ENCODE peak calls at places on chromosomes 12 and 14, in five cellular contexts. A is NB4, K is endothelial cell of umbilical vein, B is transverse colon, S is ovary. U is an unnamed sample.

GRCh38 chr14:69711065-69711464 is 55.9 kb upstream of the SRSF5 start:
- DNase-seq in A (no peak), K (no peak), B (peak), S (peak), U (no peak)

GRCh38 chr12:110335481-110336045 is 54.5 kb downstream of the ATP2A2 start:
- DNase-seq in A (peak), K (no peak), B (no peak), S (no peak), U (no peak)

GRCh38 chr14:24838945-24839616 is 205.1 kb upstream of the GZMB start:
- DNase-seq in A (no peak), K (no peak), B (peak), S (no peak), U (no peak)

GRCh38 chr12:81627336-81628189 is 131.6 kb downstream of the PPFIA2 start:
- DNase-seq in A (peak), K (peak), B (no peak), S (no peak), U (peak)

GRCh38 chr12:104718581-104718980 is 239.5 kb downstream of the SLC41A2 start:
- DNase-seq in A (no peak), K (no peak), B (no peak), S (no peak), U (no peak)

GRCh38 chr12:106134294-106134949 is 4.3 kb downstream of the NUAK1 start:
- DNase-seq in A (no peak), K (no peak), B (no peak), S (peak), U (no peak)

GRCh38 chr14:49303952-49304516 is 282.1 kb downstream of the RPS29 start:
- DNase-seq in A (peak), K (peak), B (no peak), S (peak), U (peak)

GRCh38 chr14:101055776-101056374 is 152.4 kb upstream of the RTL1 start:
- DNase-seq in A (no peak), K (no peak), B (no peak), S (no peak), U (no peak)

GRCh38 chr14:63200035-63200740 is 4.1 kb upstream of the RHOJ start:
- DNase-seq in A (no peak), K (no peak), B (no peak), S (no peak), U (no peak)

GRCh38 chr14:96040836-96041371 is 1.7 kb downstream of the C14orf132 start:
- DNase-seq in A (no peak), K (no peak), B (no peak), S (no peak), U (no peak)

GRCh38 chr12:75792687-75793086 is 238.9 kb downstream of the PHLDA1 start:
- DNase-seq in A (no peak), K (no peak), B (no peak), S (no peak), U (no peak)

GRCh38 chr12:124434364-124434763 is 133.0 kb downstream of the NCOR2 start:
- DNase-seq in A (no peak), K (no peak), B (no peak), S (no peak), U (no peak)

GRCh38 chr14:50523271-50524041 is 8.9 kb downstream of the MAP4K5 start:
- DNase-seq in A (no peak), K (no peak), B (no peak), S (no peak), U (no peak)

GRCh38 chr12:49345048-49345839 is 1.4 kb upstream of the DNAJC22 start:
- DNase-seq in A (peak), K (no peak), B (peak), S (peak), U (no peak)

GRCh38 chr14:59333235-59333634 is 131.9 kb downstream of the GPR135 start:
- DNase-seq in A (no peak), K (no peak), B (no peak), S (no peak), U (no peak)

GRCh38 chr12:14281539-14281938 is 83.9 kb upstream of the ATF7IP start:
- DNase-seq in A (no peak), K (no peak), B (no peak), S (no peak), U (no peak)

GRCh38 chr14:90426663-90427062 is 29.8 kb downstream of the CALM1 start:
- DNase-seq in A (no peak), K (peak), B (peak), S (no peak), U (no peak)

GRCh38 chr14:78154827-78155226 is 15.3 kb upstream of the NRXN3 start:
- DNase-seq in A (peak), K (no peak), B (no peak), S (no peak), U (no peak)

GRCh38 chr14:91835197-91835919 is 32.0 kb downstream of the TC2N start:
- DNase-seq in A (no peak), K (no peak), B (peak), S (no peak), U (no peak)

GRCh38 chr14:102501751-102502315 is 7.7 kb downstream of the ANKRD9 start:
- DNase-seq in A (peak), K (no peak), B (no peak), S (no peak), U (no peak)

GRCh38 chr12:131231194-131231980 is 277.7 kb downstream of the ADGRD1 start:
- DNase-seq in A (no peak), K (no peak), B (no peak), S (no peak), U (no peak)

GRCh38 chr12:100474617-100475016 is 951 bp downstream of the NR1H4 start:
- DNase-seq in A (no peak), K (no peak), B (no peak), S (no peak), U (no peak)

DNA sequence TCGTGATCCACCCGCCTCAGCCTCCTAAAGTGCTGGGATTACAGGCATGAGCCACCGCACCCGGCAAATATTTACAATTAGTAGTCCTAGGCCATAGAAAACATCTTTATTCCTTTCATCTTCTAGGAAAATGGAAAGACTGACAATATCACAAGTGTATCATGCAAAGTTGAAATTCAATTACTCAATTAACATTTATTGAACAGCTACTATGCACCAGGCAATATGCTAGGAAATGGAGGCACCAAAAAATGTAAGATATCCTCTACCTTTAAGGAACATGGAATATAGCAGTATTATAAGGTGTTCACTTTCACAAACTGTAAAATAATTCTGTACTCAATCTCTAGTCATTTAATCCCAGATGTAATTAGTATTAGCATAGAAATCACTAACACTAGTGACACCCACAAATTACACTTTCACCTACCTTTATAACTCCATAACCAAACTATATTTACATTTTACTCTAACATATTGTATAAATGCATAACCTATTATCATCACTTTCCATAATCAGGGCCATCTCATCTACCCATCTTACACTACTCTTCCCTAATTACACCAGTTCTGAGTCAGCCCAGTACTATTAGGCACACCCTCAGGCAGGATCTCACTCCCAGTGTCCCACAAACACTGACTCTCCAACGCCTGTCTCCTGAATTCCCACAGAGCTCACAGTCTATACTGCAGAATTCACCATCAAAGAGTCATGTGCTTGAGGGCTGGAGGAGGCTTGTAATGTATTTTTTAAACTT is 10.4 kb downstream of the CORO1C start:
- DNase-seq in A (no peak), K (no peak), B (no peak), S (no peak), U (no peak)
- TF ChIP-seq POLR2A in A (no peak), K (no peak), B (no peak), S (no peak), U (no peak)

GRCh38 chr14:71672596-71672995 is 259.6 kb upstream of the RGS6 start:
- DNase-seq in A (no peak), K (no peak), B (no peak), S (no peak), U (no peak)
- TF ChIP-seq POLR2A in A (no peak), K (no peak), B (no peak), S (no peak), U (no peak)

DNA sequence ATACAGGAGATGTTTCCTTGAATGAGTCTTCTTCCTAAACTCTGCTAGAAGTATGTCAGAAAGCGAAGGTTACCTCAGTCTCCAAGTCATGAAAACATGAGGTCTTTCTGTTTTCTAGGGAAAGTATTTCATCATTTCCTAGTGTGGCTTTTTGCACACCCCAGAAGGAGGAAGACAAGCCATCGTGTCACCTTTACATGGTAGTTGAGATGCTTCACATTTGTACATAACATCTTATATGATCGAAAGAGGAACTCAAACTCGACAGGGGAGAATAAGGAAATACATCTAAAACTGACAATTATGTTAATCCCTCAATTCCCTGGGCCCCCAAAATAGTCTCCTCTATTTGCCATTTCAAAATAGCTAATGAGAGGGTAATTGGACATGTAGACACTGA is 214.1 kb upstream of the PLEKHG7 start:
- DNase-seq in A (peak), K (no peak), B (no peak), S (no peak), U (no peak)
- TF ChIP-seq POLR2A in A (no peak), K (no peak), B (no peak), S (no peak), U (no peak)

GRCh38 chr14:31206536-31207286 is 882 bp downstream of the HECTD1 start:
- DNase-seq in A (peak), K (peak), B (peak), S (peak), U (no peak)

GRCh38 chr14:31207287-31207745 is 277 bp downstream of the HECTD1 start:
- DNase-seq in A (no peak), K (no peak), B (no peak), S (no peak), U (no peak)

GRCh38 chr14:31209605-31210004 is 2.0 kb upstream of the HECTD1 start:
- DNase-seq in A (no peak), K (no peak), B (no peak), S (no peak), U (no peak)

GRCh38 chr14:31208546-31209424 is 1.2 kb upstream of the HECTD1 start:
- DNase-seq in A (peak), K (no peak), B (peak), S (no peak), U (no peak)

DNA sequence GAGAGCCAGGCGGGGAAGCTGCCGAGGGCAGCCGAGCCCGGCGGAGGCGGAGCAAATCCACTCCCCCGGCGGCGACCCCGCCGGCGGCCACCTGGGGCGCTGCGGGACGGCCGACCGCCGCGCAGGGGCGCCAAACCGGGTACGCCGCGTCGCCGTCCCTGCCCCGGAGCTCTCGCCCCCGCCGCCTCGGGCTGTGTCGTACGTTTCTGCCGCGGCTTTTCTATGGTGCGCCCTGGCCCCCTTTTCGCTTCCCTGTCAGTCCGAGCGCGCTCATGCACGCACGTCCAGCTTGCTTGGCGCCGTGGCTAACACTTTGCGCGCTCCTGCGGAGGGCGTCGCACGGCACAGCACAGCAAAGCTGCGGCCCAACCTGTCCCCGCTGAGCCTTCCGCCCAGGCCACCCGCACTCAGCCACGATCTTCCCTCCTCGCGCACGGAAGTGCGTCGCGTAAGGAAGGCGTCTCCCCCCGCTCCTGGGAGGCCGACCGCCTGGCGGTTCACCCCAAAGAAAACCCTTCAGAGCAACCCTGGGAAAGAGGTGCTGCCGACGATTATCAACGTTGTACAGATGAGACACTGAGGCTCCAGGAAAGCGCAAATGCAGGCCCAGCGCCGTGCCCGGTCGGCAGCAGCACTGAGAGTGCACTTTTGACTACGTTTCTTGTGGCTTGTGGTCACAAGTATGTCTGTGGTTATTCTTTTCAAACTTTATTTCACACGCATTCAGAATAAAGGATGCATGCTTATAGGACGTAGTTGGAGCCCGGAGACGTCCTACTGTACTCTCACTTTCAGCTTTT is at the start of gene HECTD1:
- DNase-seq in A (peak), K (peak), B (peak), S (peak), U (peak)
- TF ChIP-seq POLR2A in A (peak), K (peak), B (peak), S (peak), U (peak)

GRCh38 chr12:55818140-55818728 is 393 bp downstream of the ORMDL2 start:
- DNase-seq in A (no peak), K (no peak), B (no peak), S (no peak), U (peak)
- TF ChIP-seq POLR2A in A (no peak), K (peak), B (no peak), S (peak), U (no peak)

GRCh38 chr12:28535216-28535615 is 345.0 kb downstream of the CCDC91 start:
- DNase-seq in A (no peak), K (peak), B (no peak), S (no peak), U (no peak)
- TF ChIP-seq POLR2A in A (no peak), K (no peak), B (no peak), S (no peak), U (no peak)

GRCh38 chr12:71431991-71432390 is 7.6 kb upstream of the LGR5 start:
- DNase-seq in A (no peak), K (no peak), B (no peak), S (no peak), U (no peak)
- TF ChIP-seq POLR2A in A (no peak), K (no peak), B (no peak), S (no peak), U (no peak)

GRCh38 chr12:56081393-56082347 is 1.7 kb downstream of the ERBB3 start:
- DNase-seq in A (no peak), K (no peak), B (peak), S (no peak), U (no peak)
- TF ChIP-seq POLR2A in A (no peak), K (no peak), B (peak), S (no peak), U (no peak)

U was measured in H54.